ENCODE peak calls at places on chromosomes 12 and 14, in seven cellular contexts. One of them, this sample, is unnamed.

GRCh38 chr14:71119075-71119474 is 211.8 kb downstream of the PCNX1 start:
- DNase-seq in neuronal stem cell: no peak
- DNase-seq in left ventricle myocardium inferior: no peak
- DNase-seq in HAP-1: no peak
- DNase-seq in body of pancreas: no peak
- DNase-seq in H1: no peak
- DNase-seq in A549: no peak
- DNase-seq in this sample: no peak

GRCh38 chr14:30521899-30522736 is 36.8 kb upstream of the G2E3 start:
- DNase-seq in neuronal stem cell: peak; percentile 20
- DNase-seq in left ventricle myocardium inferior: no peak
- DNase-seq in HAP-1: peak; percentile 36
- DNase-seq in body of pancreas: no peak
- DNase-seq in H1: no peak
- DNase-seq in A549: peak; percentile 8
- DNase-seq in this sample: peak; percentile 37

GRCh38 chr14:50806241-50806933 is 24.6 kb downstream of the NIN start:
- DNase-seq in neuronal stem cell: no peak
- DNase-seq in left ventricle myocardium inferior: no peak
- DNase-seq in HAP-1: no peak
- DNase-seq in body of pancreas: no peak
- DNase-seq in H1: no peak
- DNase-seq in A549: no peak
- DNase-seq in this sample: no peak

GRCh38 chr12:113162102-113163029 is 12.8 kb downstream of the CFAP73 start:
- DNase-seq in neuronal stem cell: no peak
- DNase-seq in left ventricle myocardium inferior: peak; percentile 39
- DNase-seq in HAP-1: no peak
- DNase-seq in body of pancreas: peak; percentile 86
- DNase-seq in H1: no peak
- DNase-seq in A549: no peak
- DNase-seq in this sample: peak; percentile 70

GRCh38 chr12:219891-220352 is 6.0 kb upstream of the SLC6A12 start:
- DNase-seq in neuronal stem cell: peak; percentile 67
- DNase-seq in left ventricle myocardium inferior: peak; percentile 55
- DNase-seq in HAP-1: peak; percentile 60
- DNase-seq in body of pancreas: peak; percentile 64
- DNase-seq in H1: peak; percentile 72
- DNase-seq in A549: peak; percentile 84
- DNase-seq in this sample: peak; percentile 94

GRCh38 chr14:100883789-100884101 is 19.8 kb downstream of the RTL1 start:
- DNase-seq in neuronal stem cell: no peak
- DNase-seq in left ventricle myocardium inferior: no peak
- DNase-seq in HAP-1: no peak
- DNase-seq in body of pancreas: no peak
- DNase-seq in H1: no peak
- DNase-seq in A549: no peak
- DNase-seq in this sample: no peak

GRCh38 chr12:48810817-48811453 is 7.4 kb upstream of the CACNB3 start:
- DNase-seq in neuronal stem cell: no peak
- DNase-seq in left ventricle myocardium inferior: no peak
- DNase-seq in HAP-1: no peak
- DNase-seq in body of pancreas: no peak
- DNase-seq in H1: no peak
- DNase-seq in A549: no peak
- DNase-seq in this sample: no peak

GRCh38 chr14:74302160-74302628 is 540 bp downstream of the ABCD4 start:
- DNase-seq in neuronal stem cell: no peak
- DNase-seq in left ventricle myocardium inferior: no peak
- DNase-seq in HAP-1: peak; percentile 63
- DNase-seq in body of pancreas: no peak
- DNase-seq in H1: no peak
- DNase-seq in A549: peak; percentile 71
- DNase-seq in this sample: peak; percentile 43

GRCh38 chr12:54215990-54216579 is 27.3 kb upstream of the SMUG1 start:
- DNase-seq in neuronal stem cell: no peak
- DNase-seq in left ventricle myocardium inferior: peak; percentile 19
- DNase-seq in HAP-1: no peak
- DNase-seq in body of pancreas: no peak
- DNase-seq in H1: no peak
- DNase-seq in A549: no peak
- DNase-seq in this sample: no peak

GRCh38 chr12:27013606-27014084 is 539 bp downstream of the TM7SF3 start:
- DNase-seq in neuronal stem cell: no peak
- DNase-seq in left ventricle myocardium inferior: no peak
- DNase-seq in HAP-1: no peak
- DNase-seq in body of pancreas: peak; percentile 30
- DNase-seq in H1: no peak
- DNase-seq in A549: peak; percentile 27
- DNase-seq in this sample: peak; percentile 41

GRCh38 chr14:104690861-104691455 is 1.5 kb downstream of the INF2 start:
- DNase-seq in neuronal stem cell: no peak
- DNase-seq in left ventricle myocardium inferior: no peak
- DNase-seq in HAP-1: no peak
- DNase-seq in body of pancreas: no peak
- DNase-seq in H1: no peak
- DNase-seq in A549: no peak
- DNase-seq in this sample: no peak

GRCh38 chr12:124506145-124506831 is 61.1 kb downstream of the NCOR2 start:
- DNase-seq in neuronal stem cell: no peak
- DNase-seq in left ventricle myocardium inferior: peak; percentile 86
- DNase-seq in HAP-1: no peak
- DNase-seq in body of pancreas: peak; percentile 77
- DNase-seq in H1: no peak
- DNase-seq in A549: no peak
- DNase-seq in this sample: peak; percentile 28

GRCh38 chr12:49953961-49954835 is 3.7 kb downstream of the AQP2 start:
- DNase-seq in neuronal stem cell: no peak
- DNase-seq in left ventricle myocardium inferior: no peak
- DNase-seq in HAP-1: no peak
- DNase-seq in body of pancreas: no peak
- DNase-seq in H1: no peak
- DNase-seq in A549: no peak
- DNase-seq in this sample: no peak

GRCh38 chr12:3493225-3494049 is 2.4 kb downstream of the PRMT8 start:
- DNase-seq in neuronal stem cell: no peak
- DNase-seq in left ventricle myocardium inferior: peak; percentile 47
- DNase-seq in HAP-1: no peak
- DNase-seq in body of pancreas: no peak
- DNase-seq in H1: no peak
- DNase-seq in A549: no peak
- DNase-seq in this sample: peak; percentile 78

GRCh38 chr12:114848661-114849060 is 164.7 kb upstream of the TBX3 start:
- DNase-seq in neuronal stem cell: no peak
- DNase-seq in left ventricle myocardium inferior: no peak
- DNase-seq in HAP-1: no peak
- DNase-seq in body of pancreas: no peak
- DNase-seq in H1: no peak
- DNase-seq in A549: no peak
- DNase-seq in this sample: no peak

GRCh38 chr12:19482551-19483109 is 43.3 kb downstream of the AEBP2 start:
- DNase-seq in neuronal stem cell: no peak
- DNase-seq in left ventricle myocardium inferior: no peak
- DNase-seq in HAP-1: no peak
- DNase-seq in body of pancreas: no peak
- DNase-seq in H1: no peak
- DNase-seq in A549: no peak
- DNase-seq in this sample: peak; percentile 6

GRCh38 chr12:97276621-97277020 is 186.0 kb upstream of the RMST start:
- DNase-seq in neuronal stem cell: no peak
- DNase-seq in left ventricle myocardium inferior: no peak
- DNase-seq in HAP-1: no peak
- DNase-seq in body of pancreas: no peak
- DNase-seq in H1: no peak
- DNase-seq in A549: no peak
- DNase-seq in this sample: no peak

GRCh38 chr14:103544627-103545218 is 15.7 kb downstream of the TRMT61A start:
- DNase-seq in neuronal stem cell: no peak
- DNase-seq in left ventricle myocardium inferior: no peak
- DNase-seq in HAP-1: no peak
- DNase-seq in body of pancreas: no peak
- DNase-seq in H1: no peak
- DNase-seq in A549: no peak
- DNase-seq in this sample: no peak

GRCh38 chr14:31207746-31208545 is at the start of gene HECTD1:
- DNase-seq in neuronal stem cell: peak; percentile 90
- DNase-seq in left ventricle myocardium inferior: peak; percentile 91
- DNase-seq in HAP-1: peak; percentile 86
- DNase-seq in body of pancreas: peak; percentile 90
- DNase-seq in H1: peak; percentile 70
- DNase-seq in A549: peak; percentile 85
- DNase-seq in this sample: peak; percentile 96

GRCh38 chr14:77495354-77495753 is 3.3 kb downstream of the ISM2 start:
- DNase-seq in neuronal stem cell: no peak
- DNase-seq in left ventricle myocardium inferior: no peak
- DNase-seq in HAP-1: no peak
- DNase-seq in body of pancreas: no peak
- DNase-seq in H1: no peak
- DNase-seq in A549: no peak
- DNase-seq in this sample: no peak

GRCh38 chr12:25497021-25497420 is 56.1 kb downstream of the LMNTD1 start:
- DNase-seq in neuronal stem cell: no peak
- DNase-seq in left ventricle myocardium inferior: no peak
- DNase-seq in HAP-1: no peak
- DNase-seq in body of pancreas: no peak
- DNase-seq in H1: no peak
- DNase-seq in A549: no peak
- DNase-seq in this sample: no peak

GRCh38 chr12:74292351-74293194 is 245.1 kb upstream of the ATXN7L3B start:
- DNase-seq in neuronal stem cell: no peak
- DNase-seq in left ventricle myocardium inferior: no peak
- DNase-seq in HAP-1: no peak
- DNase-seq in body of pancreas: no peak
- DNase-seq in H1: no peak
- DNase-seq in A549: no peak
- DNase-seq in this sample: no peak

GRCh38 chr14:22812744-22813143 is 2.5 kb downstream of the SLC7A7 start:
- DNase-seq in neuronal stem cell: no peak
- DNase-seq in left ventricle myocardium inferior: no peak
- DNase-seq in HAP-1: no peak
- DNase-seq in body of pancreas: no peak
- DNase-seq in H1: no peak
- DNase-seq in A549: no peak
- DNase-seq in this sample: peak; percentile 34

GRCh38 chr12:65229441-65229840 is 49.0 kb upstream of the MSRB3 start:
- DNase-seq in neuronal stem cell: no peak
- DNase-seq in left ventricle myocardium inferior: no peak
- DNase-seq in HAP-1: no peak
- DNase-seq in body of pancreas: no peak
- DNase-seq in H1: no peak
- DNase-seq in A549: no peak
- DNase-seq in this sample: no peak

GRCh38 chr12:65534105-65534841 is 255.8 kb downstream of the MSRB3 start:
- DNase-seq in neuronal stem cell: no peak
- DNase-seq in left ventricle myocardium inferior: no peak
- DNase-seq in HAP-1: no peak
- DNase-seq in body of pancreas: no peak
- DNase-seq in H1: no peak
- DNase-seq in A549: no peak
- DNase-seq in this sample: no peak

GRCh38 chr14:67555518-67556090 is 22.5 kb downstream of the PLEKHH1 start:
- DNase-seq in neuronal stem cell: no peak
- DNase-seq in left ventricle myocardium inferior: no peak
- DNase-seq in HAP-1: no peak
- DNase-seq in body of pancreas: no peak
- DNase-seq in H1: no peak
- DNase-seq in A549: no peak
- DNase-seq in this sample: no peak

GRCh38 chr14:22386924-22387775 is 201.9 kb downstream of the DAD1 start:
- DNase-seq in neuronal stem cell: peak; percentile 86
- DNase-seq in left ventricle myocardium inferior: peak; percentile 22
- DNase-seq in HAP-1: peak; percentile 47
- DNase-seq in body of pancreas: peak; percentile 74
- DNase-seq in H1: peak; percentile 9
- DNase-seq in A549: peak; percentile 82
- DNase-seq in this sample: peak; percentile 91

GRCh38 chr14:86852530-86852929 is 1140.5 kb downstream of the GALC start:
- DNase-seq in neuronal stem cell: no peak
- DNase-seq in left ventricle myocardium inferior: no peak
- DNase-seq in HAP-1: no peak
- DNase-seq in body of pancreas: no peak
- DNase-seq in H1: no peak
- DNase-seq in A549: no peak
- DNase-seq in this sample: no peak

GRCh38 chr12:115872212-115872611 is 405.3 kb downstream of the MED13L start:
- DNase-seq in neuronal stem cell: no peak
- DNase-seq in left ventricle myocardium inferior: no peak
- DNase-seq in HAP-1: no peak
- DNase-seq in body of pancreas: no peak
- DNase-seq in H1: no peak
- DNase-seq in A549: no peak
- DNase-seq in this sample: peak; percentile 21

DNA sequence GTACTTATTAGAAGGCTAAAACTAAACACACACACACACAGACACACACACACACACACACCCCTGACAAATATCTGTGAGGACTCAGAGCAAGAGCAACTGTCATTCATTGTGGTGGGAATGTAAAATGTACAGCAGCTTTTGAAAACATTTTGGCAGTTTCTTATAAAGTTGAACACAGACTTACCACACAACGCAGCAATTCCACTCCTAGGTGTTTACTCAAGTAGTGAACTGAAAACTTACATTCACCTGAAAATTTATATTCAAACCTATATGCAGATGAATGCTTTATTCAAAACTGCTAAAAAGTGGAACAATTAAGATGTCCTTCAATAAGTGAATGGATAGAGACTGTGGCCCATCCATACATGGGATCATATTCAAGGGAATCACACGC is 18.6 kb downstream of the ZNF605 start:
- DNase-seq in neuronal stem cell: no peak
- DNase-seq in left ventricle myocardium inferior: no peak
- DNase-seq in HAP-1: no peak
- DNase-seq in body of pancreas: no peak
- DNase-seq in H1: no peak
- DNase-seq in A549: no peak
- DNase-seq in this sample: no peak
- H3K9me3 ChIP-seq in neuronal stem cell: peaks cover 31% of the 10 kb centered on the region
- H3K9me3 ChIP-seq in left ventricle myocardium inferior: peaks cover 89% of the 10 kb centered on the region
- H3K9me3 ChIP-seq in HAP-1: peaks cover 6% of the 10 kb centered on the region
- H3K9me3 ChIP-seq in body of pancreas: peaks cover 49% of the 10 kb centered on the region
- H3K9me3 ChIP-seq in H1: peaks cover 62% of the 10 kb centered on the region
- H3K9me3 ChIP-seq in A549: peaks cover 73% of the 10 kb centered on the region
- H3K9me3 ChIP-seq in this sample: peaks cover 11% of the 10 kb centered on the region

GRCh38 chr14:89430271-89430620 is 13.2 kb upstream of the FOXN3 start:
- DNase-seq in neuronal stem cell: no peak
- DNase-seq in left ventricle myocardium inferior: no peak
- DNase-seq in HAP-1: no peak
- DNase-seq in body of pancreas: no peak
- DNase-seq in H1: no peak
- DNase-seq in A549: no peak
- DNase-seq in this sample: no peak
- H3K4me3 ChIP-seq in neuronal stem cell: no peak overlapping the region
- H3K4me3 ChIP-seq in left ventricle myocardium inferior: peak overlapping the region; percentile 52
- H3K4me3 ChIP-seq in HAP-1: no peak overlapping the region
- H3K4me3 ChIP-seq in body of pancreas: no peak overlapping the region
- H3K4me3 ChIP-seq in H1: no peak overlapping the region
- H3K4me3 ChIP-seq in A549: no peak overlapping the region
- H3K4me3 ChIP-seq in this sample: no peak overlapping the region

GRCh38 chr14:93960108-93960475 is 16.3 kb downstream of the ASB2 start:
- DNase-seq in neuronal stem cell: no peak
- DNase-seq in left ventricle myocardium inferior: no peak
- DNase-seq in HAP-1: no peak
- DNase-seq in body of pancreas: no peak
- DNase-seq in H1: no peak
- DNase-seq in A549: no peak
- DNase-seq in this sample: no peak
- H3K4me1 ChIP-seq in neuronal stem cell: peaks cover 10% of the 10 kb centered on the region
- H3K4me1 ChIP-seq in left ventricle myocardium inferior: peaks cover 96% of the 10 kb centered on the region
- H3K4me1 ChIP-seq in HAP-1: no peaks in the 10 kb centered on the region
- H3K4me1 ChIP-seq in body of pancreas: peaks cover 10% of the 10 kb centered on the region
- H3K4me1 ChIP-seq in H1: peaks cover 9% of the 10 kb centered on the region
- H3K4me1 ChIP-seq in A549: peaks cover 23% of the 10 kb centered on the region
- H3K4me1 ChIP-seq in this sample: peaks cover 3% of the 10 kb centered on the region

GRCh38 chr12:130613131-130613530 is 103.0 kb downstream of the RIMBP2 start:
- DNase-seq in neuronal stem cell: no peak
- DNase-seq in left ventricle myocardium inferior: no peak
- DNase-seq in HAP-1: no peak
- DNase-seq in body of pancreas: no peak
- DNase-seq in H1: no peak
- DNase-seq in A549: no peak
- DNase-seq in this sample: no peak
- H3K9me3 ChIP-seq in neuronal stem cell: peaks cover 2% of the 10 kb centered on the region
- H3K9me3 ChIP-seq in left ventricle myocardium inferior: no peaks in the 10 kb centered on the region
- H3K9me3 ChIP-seq in HAP-1: no peaks in the 10 kb centered on the region
- H3K9me3 ChIP-seq in body of pancreas: no peaks in the 10 kb centered on the region
- H3K9me3 ChIP-seq in H1: no peaks in the 10 kb centered on the region
- H3K9me3 ChIP-seq in A549: no peaks in the 10 kb centered on the region
- H3K9me3 ChIP-seq in this sample: no peaks in the 10 kb centered on the region